ENCODE peak calls at places on chromosome 15, in nine cellular contexts. D, V, N, Y, C, L, U, G and Z are unnamed samples.

GRCh38 chr15:74124196-74124595 is 6.2 kb upstream of the ISLR2 start:
- DNase-seq in G (no peak), C (no peak), Y (no peak), D (no peak), V (no peak), L (no peak), N (no peak), U (no peak), Z (no peak)

GRCh38 chr15:60788514-60789091 is 309.7 kb upstream of the ICE2 start:
- DNase-seq in L (no peak), V (no peak), Y (no peak), G (no peak), C (no peak), N (no peak), U (no peak), D (no peak), Z (no peak)

GRCh38 chr15:57421540-57421939 is 45.2 kb downstream of the CGNL1 start:
- DNase-seq in U (no peak), Y (no peak), G (no peak), C (no peak), L (no peak), V (peak; percentile 30), N (no peak), D (no peak), Z (no peak)

GRCh38 chr15:38688761-38689160 is 124.1 kb upstream of the RASGRP1 start:
- DNase-seq in G (no peak), Y (no peak), V (no peak), D (no peak), C (peak; percentile 82), U (no peak), L (peak; percentile 61), N (no peak), Z (no peak)

GRCh38 chr15:60835974-60836373 is 357.0 kb upstream of the ICE2 start:
- DNase-seq in L (no peak), G (no peak), V (no peak), Y (no peak), C (no peak), N (no peak), D (no peak), U (no peak), Z (no peak)

GRCh38 chr15:39286706-39287105 is 294.2 kb upstream of the THBS1 start:
- DNase-seq in C (no peak), N (no peak), V (no peak), G (no peak), Y (no peak), U (no peak), D (no peak), L (no peak), Z (no peak)

GRCh38 chr15:98881526-98882517 is 125.8 kb downstream of the PGPEP1L start:
- DNase-seq in N (no peak), U (peak; percentile 80), G (no peak), L (no peak), C (peak; percentile 27), Y (peak; percentile 18), D (no peak), V (no peak), Z (peak; percentile 44)

GRCh38 chr15:70763120-70763949 is at the start of gene UACA:
- DNase-seq in U (peak; percentile 97), C (peak; percentile 86), L (peak; percentile 88), D (peak; percentile 96), N (peak; percentile 27), Y (peak; percentile 91), V (peak; percentile 98), G (peak; percentile 97), Z (peak; percentile 91)

GRCh38 chr15:93830221-93830765 is 401.1 kb upstream of the MCTP2 start:
- DNase-seq in L (no peak), D (no peak), N (no peak), U (no peak), V (no peak), Y (no peak), C (no peak), G (no peak), Z (peak; percentile 79)